ENCODE peak calls at places on chromosomes 7 and 10, in seven cellular contexts. W is IMR-90, Z is K562, H is A549, I is HCT116, E is H1, M is GM12878. T is an unnamed sample.

GRCh38 chr7:12771378-12771877 is 84.0 kb downstream of the ARL4A start:
- DNase-seq in W (peak), Z (peak), H (no peak), I (no peak), E (no peak), M (no peak), T (no peak)

GRCh38 chr7:115689941-115690340 is 340.6 kb downstream of the TFEC start:
- DNase-seq in W (peak), Z (no peak), H (no peak), I (no peak), E (no peak), M (no peak), T (no peak)

GRCh38 chr10:47406870-47407648 is 23.0 kb upstream of the ZNF488 start:
- DNase-seq in W (peak), Z (peak), H (peak), I (peak), E (peak), M (no peak), T (peak)

GRCh38 chr10:86681722-86682386 is 13.5 kb downstream of the LDB3 start:
- DNase-seq in W (no peak), Z (no peak), H (no peak), I (no peak), E (no peak), M (no peak), T (no peak)

GRCh38 chr10:28282341-28282740 is 20.5 kb downstream of the MPP7 start:
- DNase-seq in W (no peak), Z (no peak), H (no peak), I (no peak), E (no peak), M (no peak), T (no peak)

GRCh38 chr10:77361846-77362245 is 275.8 kb downstream of the KCNMA1 start:
- DNase-seq in W (no peak), Z (no peak), H (no peak), I (no peak), E (no peak), M (no peak), T (no peak)

GRCh38 chr10:29648983-29649268 is 14.2 kb upstream of the SVIL start:
- DNase-seq in W (peak), Z (no peak), H (peak), I (no peak), E (no peak), M (no peak), T (peak)

GRCh38 chr10:114650831-114651230 is 7.2 kb downstream of the ABLIM1 start:
- DNase-seq in W (no peak), Z (no peak), H (no peak), I (no peak), E (no peak), M (no peak), T (peak)

GRCh38 chr10:15201589-15202300 is 33.3 kb upstream of the NMT2 start:
- DNase-seq in W (peak), Z (no peak), H (no peak), I (peak), E (no peak), M (no peak), T (no peak)

GRCh38 chr10:29921071-29921446 is 138.3 kb downstream of the JCAD start:
- DNase-seq in W (no peak), Z (no peak), H (no peak), I (no peak), E (no peak), M (no peak), T (no peak)

GRCh38 chr7:11709240-11709639 is 122.8 kb downstream of the THSD7A start:
- DNase-seq in W (no peak), Z (no peak), H (no peak), I (no peak), E (no peak), M (no peak), T (no peak)

GRCh38 chr10:25934673-25935139 is 677 bp downstream of the MYO3A start:
- DNase-seq in W (no peak), Z (peak), H (peak), I (no peak), E (no peak), M (no peak), T (no peak)

GRCh38 chr10:33336606-33337334 is 2.3 kb upstream of the NRP1 start:
- DNase-seq in W (no peak), Z (no peak), H (peak), I (no peak), E (no peak), M (no peak), T (no peak)

GRCh38 chr7:4958477-4959301 is at the start of gene MMD2:
- DNase-seq in W (no peak), Z (no peak), H (no peak), I (no peak), E (no peak), M (no peak), T (no peak)

GRCh38 chr10:132653721-132654120 is 116.1 kb downstream of the INPP5A start:
- DNase-seq in W (no peak), Z (no peak), H (no peak), I (no peak), E (no peak), M (no peak), T (no peak)

GRCh38 chr7:95660023-95660434 is 63.7 kb upstream of the PDK4 start:
- DNase-seq in W (no peak), Z (no peak), H (peak), I (no peak), E (no peak), M (no peak), T (no peak)

GRCh38 chr7:151128144-151128543 is 39.4 kb downstream of the GBX1 start:
- DNase-seq in W (no peak), Z (no peak), H (no peak), I (no peak), E (no peak), M (no peak), T (no peak)

GRCh38 chr10:91590142-91590903 is 42.5 kb downstream of the PPP1R3C start:
- DNase-seq in W (peak), Z (no peak), H (peak), I (no peak), E (no peak), M (no peak), T (no peak)

GRCh38 chr10:108204528-108205313 is 1040.2 kb upstream of the SORCS1 start:
- DNase-seq in W (no peak), Z (peak), H (peak), I (no peak), E (peak), M (peak), T (no peak)

GRCh38 chr7:31545549-31545948 is 31.7 kb downstream of the ITPRID1 start:
- DNase-seq in W (no peak), Z (no peak), H (no peak), I (no peak), E (no peak), M (no peak), T (no peak)

GRCh38 chr7:112047421-112047820 is 158.8 kb downstream of the DOCK4 start:
- DNase-seq in W (no peak), Z (no peak), H (no peak), I (no peak), E (no peak), M (no peak), T (no peak)

GRCh38 chr10:97810476-97810875 is 38.7 kb upstream of the SFRP5 start:
- DNase-seq in W (peak), Z (no peak), H (no peak), I (peak), E (no peak), M (no peak), T (peak)

GRCh38 chr10:106566871-106567270 is 597.6 kb downstream of the SORCS1 start:
- DNase-seq in W (no peak), Z (no peak), H (no peak), I (no peak), E (no peak), M (no peak), T (no peak)

GRCh38 chr7:44977304-44977858 is 1.4 kb downstream of the MYO1G start:
- DNase-seq in W (no peak), Z (peak), H (no peak), I (no peak), E (no peak), M (no peak), T (no peak)

GRCh38 chr10:17106991-17107390 is 22.6 kb downstream of the CUBN start:
- DNase-seq in W (no peak), Z (no peak), H (no peak), I (no peak), E (no peak), M (no peak), T (no peak)

GRCh38 chr7:1454471-1455065 is 4.7 kb downstream of the MICALL2 start:
- DNase-seq in W (no peak), Z (no peak), H (no peak), I (no peak), E (no peak), M (no peak), T (no peak)

GRCh38 chr7:5629941-5630340 is 151.5 kb downstream of the RNF216 start:
- DNase-seq in W (peak), Z (no peak), H (no peak), I (peak), E (no peak), M (no peak), T (no peak)

GRCh38 chr7:818031-818699 is 14.1 kb upstream of the SUN1 start:
- DNase-seq in W (peak), Z (peak), H (peak), I (peak), E (no peak), M (no peak), T (peak)

GRCh38 chr7:100441641-100442535 is 5.6 kb upstream of the PPP1R35 start:
- DNase-seq in W (no peak), Z (no peak), H (no peak), I (no peak), E (no peak), M (no peak), T (no peak)

GRCh38 chr7:100435401-100436304 is 644 bp downstream of the PPP1R35 start:
- DNase-seq in W (no peak), Z (peak), H (peak), I (no peak), E (no peak), M (no peak), T (no peak)

GRCh38 chr7:100434297-100435144 is 1.8 kb downstream of the PPP1R35 start:
- DNase-seq in W (no peak), Z (no peak), H (no peak), I (no peak), E (no peak), M (no peak), T (no peak)

GRCh38 chr7:100437150-100438100 is 1.1 kb upstream of the PPP1R35 start:
- DNase-seq in W (no peak), Z (no peak), H (no peak), I (no peak), E (no peak), M (no peak), T (no peak)

GRCh38 chr7:100438172-100438571 is 1.9 kb upstream of the PPP1R35 start:
- DNase-seq in W (no peak), Z (no peak), H (no peak), I (no peak), E (no peak), M (no peak), T (no peak)
- TF ChIP-seq CEBPB in W (no peak), Z (no peak), H (no peak), I (no peak), E (no peak), M (no peak), T (no peak)

GRCh38 chr10:124657806-124658205 is 86.4 kb downstream of the FAM53B start:
- DNase-seq in W (peak), Z (no peak), H (no peak), I (no peak), E (no peak), M (peak), T (no peak)
- TF ChIP-seq CEBPB in W (no peak), Z (no peak), H (no peak), I (no peak), E (no peak), M (no peak), T (no peak)

GRCh38 chr10:43667317-43667731 is 18.6 kb upstream of the ZNF32 start:
- DNase-seq in W (peak), Z (peak), H (peak), I (no peak), E (no peak), M (no peak), T (no peak)
- TF ChIP-seq CEBPB in W (no peak), Z (no peak), H (no peak), I (no peak), E (no peak), M (no peak), T (no peak)

GRCh38 chr10:101481256-101481655 is 106.8 kb downstream of the POLL start:
- DNase-seq in W (no peak), Z (no peak), H (no peak), I (no peak), E (no peak), M (no peak), T (no peak)
- TF ChIP-seq CEBPB in W (no peak), Z (no peak), H (no peak), I (no peak), E (no peak), M (no peak), T (no peak)

GRCh38 chr10:19250542-19250941 is 201.9 kb downstream of the MALRD1 start:
- DNase-seq in W (peak), Z (no peak), H (no peak), I (no peak), E (no peak), M (no peak), T (no peak)
- TF ChIP-seq CEBPB in W (no peak), Z (no peak), H (no peak), I (no peak), E (no peak), M (no peak), T (no peak)

GRCh38 chr10:50988792-50989191 is 85.5 kb upstream of the PRKG1 start:
- DNase-seq in W (peak), Z (no peak), H (peak), I (no peak), E (no peak), M (no peak), T (no peak)
- TF ChIP-seq CEBPB in W (no peak), Z (no peak), H (no peak), I (no peak), E (no peak), M (no peak), T (no peak)

DNA sequence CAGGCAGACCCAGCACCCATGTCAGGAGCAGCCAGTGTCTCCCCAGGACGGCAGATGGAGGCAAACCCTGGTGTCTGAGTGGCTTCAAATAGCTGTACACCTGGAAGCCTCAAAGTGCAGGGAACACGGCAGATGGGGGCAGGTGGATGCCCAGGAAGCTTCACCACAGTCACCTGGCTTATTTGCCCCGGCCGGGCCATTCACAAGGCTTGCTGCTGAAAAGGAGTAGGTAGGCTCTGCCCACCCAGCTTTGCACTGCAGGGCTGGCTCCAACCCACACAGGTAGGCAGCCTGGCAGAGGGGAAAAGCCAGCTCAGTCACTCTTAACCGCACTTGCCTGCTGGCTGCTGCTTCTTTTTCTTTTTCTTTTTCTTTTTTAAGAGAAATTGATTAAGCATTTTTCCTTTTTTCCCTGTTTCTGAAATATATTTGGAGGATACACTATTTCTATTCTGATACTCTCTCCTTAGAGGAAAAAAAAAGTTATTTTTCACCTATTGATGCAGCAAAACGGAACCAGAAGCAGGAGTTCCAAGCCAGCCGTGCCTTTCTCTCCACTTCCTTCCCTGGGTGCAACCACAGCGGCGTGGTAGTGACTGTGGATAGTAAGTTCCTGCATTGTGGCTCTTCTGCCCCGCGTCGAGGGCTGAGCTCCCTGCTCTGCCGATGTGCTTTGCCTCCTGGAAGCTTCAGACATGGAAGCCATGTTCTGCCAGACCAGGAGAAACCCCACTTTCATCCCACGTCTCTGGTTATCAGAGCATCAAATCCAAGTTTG is 118.3 kb downstream of the KLF6 start:
- DNase-seq in W (no peak), Z (no peak), H (no peak), I (no peak), E (no peak), M (no peak), T (no peak)
- TF ChIP-seq CEBPB in W (no peak), Z (no peak), H (no peak), I (no peak), E (no peak), M (no peak), T (no peak)

T was measured in HepG2.